ENCODE peak calls at places on chromosomes 16 and 17, in five cellular contexts. T is Caco-2, E is IMR-90, U is B cell, H is AG04449. J is an unnamed sample.

GRCh38 chr17:61488878-61489718 is 36.9 kb downstream of the TBX4 start:
- DNase-seq in T (peak), U (no peak), H (no peak), E (no peak), J (no peak)

GRCh38 chr16:84780063-84780462 is 39.7 kb upstream of the CRISPLD2 start:
- DNase-seq in E (no peak), H (no peak), U (no peak), T (no peak), J (no peak)

GRCh38 chr16:30659507-30660423 is 1.5 kb downstream of the FBRS start:
- DNase-seq in T (no peak), H (no peak), E (no peak), U (peak), J (peak)

GRCh38 chr17:29237476-29238132 is 9.1 kb upstream of the CRYBA1 start:
- DNase-seq in E (peak), T (no peak), H (no peak), U (no peak), J (no peak)

GRCh38 chr17:10063730-10064221 is 134.6 kb downstream of the GAS7 start:
- DNase-seq in T (no peak), U (no peak), H (no peak), E (peak), J (peak)

GRCh38 chr17:18033442-18034099 is 5.4 kb downstream of the ATPAF2 start:
- DNase-seq in E (peak), U (peak), T (peak), H (peak), J (peak)

GRCh38 chr17:45861185-45861584 is 16.5 kb downstream of the SPPL2C start:
- DNase-seq in E (no peak), T (no peak), H (no peak), U (no peak), J (no peak)

GRCh38 chr17:7640783-7641182 is 9.9 kb upstream of the ATP1B2 start:
- DNase-seq in T (no peak), H (no peak), E (no peak), U (no peak), J (no peak)

GRCh38 chr17:30922235-30922993 is 669 bp downstream of the ADAP2 start:
- DNase-seq in U (peak), E (no peak), T (no peak), H (no peak), J (no peak)

GRCh38 chr17:70278846-70279465 is 109.6 kb downstream of the KCNJ2 start:
- DNase-seq in E (peak), U (no peak), H (no peak), T (no peak), J (no peak)

GRCh38 chr16:82379601-82380000 is 209.6 kb upstream of the MPHOSPH6 start:
- DNase-seq in T (no peak), E (no peak), U (no peak), H (no peak), J (no peak)

GRCh38 chr16:66604376-66605176 is at the start of gene CMTM3:
- DNase-seq in U (peak), T (peak), H (no peak), E (peak), J (peak)

GRCh38 chr16:57622361-57623250 is 5.8 kb upstream of the ADGRG1 start:
- DNase-seq in T (no peak), E (no peak), H (no peak), U (no peak), J (no peak)

GRCh38 chr17:80892019-80892855 is 99.4 kb upstream of the CHMP6 start:
- DNase-seq in E (peak), H (peak), U (no peak), T (no peak), J (no peak)

GRCh38 chr17:82913304-82914043 is 73.7 kb upstream of the ZNF750 start:
- DNase-seq in H (no peak), U (no peak), T (no peak), E (no peak), J (no peak)

GRCh38 chr17:17236295-17237025 is 508 bp downstream of the FLCN start:
- DNase-seq in U (no peak), E (peak), H (no peak), T (no peak), J (peak)

GRCh38 chr17:27247071-27247957 is 46.6 kb upstream of the WSB1 start:
- DNase-seq in T (no peak), U (no peak), E (peak), H (peak), J (no peak)

GRCh38 chr16:8998114-8998513 is 34.4 kb upstream of the USP7 start:
- DNase-seq in U (no peak), T (no peak), H (no peak), E (peak), J (no peak)

GRCh38 chr16:66278111-66278531 is 88.4 kb upstream of the CDH5 start:
- DNase-seq in E (no peak), U (no peak), H (no peak), T (peak), J (no peak)

GRCh38 chr16:83631006-83631405 is 176.8 kb upstream of the HSBP1 start:
- DNase-seq in U (no peak), T (no peak), H (no peak), E (no peak), J (no peak)

GRCh38 chr17:44144966-44145739 is 3.4 kb downstream of the HROB start:
- DNase-seq in E (peak), U (no peak), H (peak), T (no peak), J (no peak)

GRCh38 chr17:8062807-8063483 is 24.1 kb downstream of the ALOX15B start:
- DNase-seq in H (no peak), E (no peak), U (no peak), T (no peak), J (no peak)

GRCh38 chr16:78837706-78838105 is 738.3 kb downstream of the WWOX start:
- DNase-seq in H (no peak), E (no peak), T (no peak), U (no peak), J (no peak)

GRCh38 chr17:74373838-74374606 is 6.7 kb downstream of the GPR142 start:
- DNase-seq in E (no peak), H (no peak), T (peak), U (no peak), J (no peak)

GRCh38 chr17:34852141-34852540 is 109.1 kb downstream of the CCT6B start:
- DNase-seq in E (no peak), T (no peak), H (no peak), U (no peak), J (no peak)

GRCh38 chr17:34850023-34850422 is 111.2 kb downstream of the CCT6B start:
- DNase-seq in E (no peak), T (no peak), U (no peak), H (no peak), J (no peak)

GRCh38 chr17:34853916-34854315 is 107.3 kb downstream of the CCT6B start:
- DNase-seq in E (no peak), T (no peak), H (no peak), U (no peak), J (no peak)

GRCh38 chr17:34850964-34851363 is 110.3 kb downstream of the CCT6B start:
- DNase-seq in U (no peak), T (no peak), H (no peak), E (no peak), J (no peak)

GRCh38 chr17:34852614-34853013 is 108.6 kb downstream of the CCT6B start:
- DNase-seq in U (no peak), E (no peak), H (no peak), T (no peak), J (no peak)
- TF ChIP-seq CTCF in U (no peak), E (no peak), H (no peak), T (no peak), J (no peak)

GRCh38 chr16:50280932-50281331 is 14.6 kb downstream of the ADCY7 start:
- DNase-seq in T (no peak), H (no peak), E (no peak), U (no peak), J (no peak)

GRCh38 chr16:50281391-50282009 is 15.1 kb downstream of the ADCY7 start:
- DNase-seq in U (no peak), E (no peak), H (no peak), T (no peak), J (no peak)

GRCh38 chr16:50284131-50284911 is 18.0 kb downstream of the ADCY7 start:
- DNase-seq in T (no peak), H (no peak), U (peak), E (no peak), J (no peak)

GRCh38 chr16:50282955-50283631 is 16.7 kb downstream of the ADCY7 start:
- DNase-seq in H (no peak), U (no peak), T (no peak), E (no peak), J (no peak)

GRCh38 chr16:50282010-50282538 is 15.7 kb downstream of the ADCY7 start:
- DNase-seq in T (no peak), U (peak), H (no peak), E (no peak), J (peak)
- TF ChIP-seq CTCF in T (no peak), U (no peak), H (no peak), E (no peak), J (no peak)

DNA sequence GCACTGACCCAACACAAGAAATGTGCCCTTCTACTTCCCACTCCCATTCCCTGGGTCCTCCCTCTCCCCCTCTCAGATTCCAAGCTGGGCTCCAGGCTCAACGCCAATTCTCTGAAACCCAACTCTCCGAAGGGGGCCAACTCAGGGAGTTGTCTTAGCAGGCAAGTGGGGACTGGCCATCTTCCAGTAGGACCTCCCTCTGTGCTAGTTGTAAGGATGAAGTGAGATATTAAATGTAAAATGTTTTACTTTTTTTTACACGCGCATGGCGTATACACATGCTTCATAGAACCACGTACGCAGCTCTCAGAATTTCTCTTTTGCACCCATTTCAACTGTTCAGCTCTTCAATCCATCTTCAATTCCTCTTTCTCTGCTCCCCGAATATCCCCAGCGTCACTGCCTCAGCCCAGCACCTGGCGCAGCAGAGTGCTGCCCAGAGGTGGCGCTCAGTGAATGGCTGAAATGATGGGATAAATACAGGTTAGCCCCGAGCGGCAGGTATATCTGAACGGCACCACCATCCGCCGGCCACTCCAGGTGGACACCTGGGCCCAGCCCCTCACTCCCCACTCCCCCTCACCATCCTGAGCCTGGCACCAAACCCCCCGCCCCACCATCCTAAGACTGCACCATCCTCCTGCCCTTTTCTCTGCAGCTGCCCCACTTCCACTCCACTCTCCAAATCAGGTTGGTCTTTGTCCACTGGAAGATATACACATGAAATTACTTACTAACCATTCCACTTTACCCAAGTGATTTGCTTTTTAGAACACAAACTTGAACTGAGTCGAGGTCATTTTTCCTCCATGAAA is 43.9 kb upstream of the TNRC6C start:
- DNase-seq in U (peak), E (no peak), T (no peak), H (no peak), J (no peak)
- TF ChIP-seq CTCF in U (no peak), E (no peak), T (peak), H (no peak), J (no peak)

GRCh38 chr16:16022683-16023064 is 73.3 kb downstream of the ABCC1 start:
- DNase-seq in E (no peak), T (no peak), H (no peak), U (no peak), J (no peak)

GRCh38 chr16:16021988-16022682 is 72.7 kb downstream of the ABCC1 start:
- DNase-seq in E (peak), H (no peak), U (no peak), T (peak), J (no peak)

GRCh38 chr16:16027728-16028310 is 78.4 kb downstream of the ABCC1 start:
- DNase-seq in U (no peak), E (no peak), H (no peak), T (no peak), J (no peak)

GRCh38 chr16:16028311-16028999 is 79.0 kb downstream of the ABCC1 start:
- DNase-seq in E (no peak), U (no peak), H (no peak), T (no peak), J (no peak)

GRCh38 chr16:16025214-16025968 is 76.0 kb downstream of the ABCC1 start:
- DNase-seq in H (peak), U (peak), T (no peak), E (peak), J (no peak)
- TF ChIP-seq CTCF in H (no peak), U (no peak), T (no peak), E (peak), J (no peak)